ENCODE peak calls at places on chromosomes 1 and 21, in five cellular contexts. T is HepG2, N is HCT116, A is SK-N-SH, Y is GM12878. O is an unnamed sample.
A peak's percentile ranks its signal among the peaks of the same experiment; 100 is the strongest.

GRCh38 chr1:97500696-97501297 is 420.0 kb downstream of the DPYD start:
- DNase-seq in T (no peak), N (no peak), A (no peak), Y (no peak), O (no peak)

GRCh38 chr1:197224160-197224559 is 43.9 kb upstream of the CRB1 start:
- DNase-seq in T (no peak), N (no peak), A (peak; percentile 13), Y (no peak), O (no peak)

GRCh38 chr1:65230741-65231439 is 78.5 kb upstream of the DNAJC6 start:
- DNase-seq in T (no peak), N (no peak), A (no peak), Y (no peak), O (no peak)

GRCh38 chr1:70616946-70617345 is 205.9 kb downstream of the CTH start:
- DNase-seq in T (no peak), N (no peak), A (no peak), Y (no peak), O (no peak)

GRCh38 chr1:228181105-228181504 is 15.5 kb downstream of the IBA57 start:
- DNase-seq in T (no peak), N (no peak), A (no peak), Y (no peak), O (no peak)

GRCh38 chr1:59013276-59013927 is 229.6 kb upstream of the JUN start:
- DNase-seq in T (no peak), N (no peak), A (no peak), Y (no peak), O (no peak)

GRCh38 chr1:2271134-2271785 is 43.1 kb downstream of the SKI start:
- DNase-seq in T (no peak), N (no peak), A (no peak), Y (no peak), O (no peak)

GRCh38 chr1:211951856-211952255 is 83.5 kb downstream of the INTS7 start:
- DNase-seq in T (peak; percentile 43), N (peak; percentile 28), A (no peak), Y (no peak), O (peak; percentile 81)

GRCh38 chr1:188668083-188668482 is 1809.6 kb downstream of the BRINP3 start:
- DNase-seq in T (peak; percentile 1), N (peak; percentile 22), A (no peak), Y (no peak), O (no peak)

GRCh38 chr1:93579891-93580290 is 101.7 kb downstream of the BCAR3 start:
- DNase-seq in T (peak; percentile 64), N (no peak), A (no peak), Y (no peak), O (no peak)

GRCh38 chr1:110113551-110113950 is 1.3 kb downstream of the UBL4B start:
- DNase-seq in T (no peak), N (no peak), A (no peak), Y (no peak), O (no peak)

GRCh38 chr21:34877485-34878128 is 171.5 kb downstream of the RUNX1 start:
- DNase-seq in T (no peak), N (no peak), A (no peak), Y (no peak), O (no peak)

GRCh38 chr1:63322248-63322943 is at the start of gene FOXD3:
- DNase-seq in T (no peak), N (peak; percentile 27), A (peak; percentile 76), Y (no peak), O (no peak)

GRCh38 chr21:25790122-25790951 is 55.6 kb downstream of the GABPA start:
- DNase-seq in T (peak; percentile 19), N (peak; percentile 34), A (peak; percentile 52), Y (no peak), O (peak; percentile 38)

GRCh38 chr1:45299981-45300668 is 26.6 kb upstream of the HPDL start:
- DNase-seq in T (peak; percentile 80), N (peak; percentile 51), A (peak; percentile 66), Y (no peak), O (peak; percentile 65)
- TF ChIP-seq REST in T (no peak), N (no peak), A (no peak), Y (no peak), O (no peak)

GRCh38 chr1:54374766-54375165 is 31.4 kb downstream of the SSBP3 start:
- DNase-seq in T (no peak), N (no peak), A (no peak), Y (no peak), O (no peak)

GRCh38 chr1:54376085-54377039 is 29.8 kb downstream of the SSBP3 start:
- DNase-seq in T (peak; percentile 22), N (peak; percentile 13), A (no peak), Y (peak; percentile 84), O (no peak)

GRCh38 chr1:54377040-54377691 is 29.0 kb downstream of the SSBP3 start:
- DNase-seq in T (no peak), N (no peak), A (no peak), Y (no peak), O (no peak)

GRCh38 chr1:54372978-54373377 is 33.2 kb downstream of the SSBP3 start:
- DNase-seq in T (no peak), N (no peak), A (no peak), Y (peak; percentile 55), O (no peak)

DNA sequence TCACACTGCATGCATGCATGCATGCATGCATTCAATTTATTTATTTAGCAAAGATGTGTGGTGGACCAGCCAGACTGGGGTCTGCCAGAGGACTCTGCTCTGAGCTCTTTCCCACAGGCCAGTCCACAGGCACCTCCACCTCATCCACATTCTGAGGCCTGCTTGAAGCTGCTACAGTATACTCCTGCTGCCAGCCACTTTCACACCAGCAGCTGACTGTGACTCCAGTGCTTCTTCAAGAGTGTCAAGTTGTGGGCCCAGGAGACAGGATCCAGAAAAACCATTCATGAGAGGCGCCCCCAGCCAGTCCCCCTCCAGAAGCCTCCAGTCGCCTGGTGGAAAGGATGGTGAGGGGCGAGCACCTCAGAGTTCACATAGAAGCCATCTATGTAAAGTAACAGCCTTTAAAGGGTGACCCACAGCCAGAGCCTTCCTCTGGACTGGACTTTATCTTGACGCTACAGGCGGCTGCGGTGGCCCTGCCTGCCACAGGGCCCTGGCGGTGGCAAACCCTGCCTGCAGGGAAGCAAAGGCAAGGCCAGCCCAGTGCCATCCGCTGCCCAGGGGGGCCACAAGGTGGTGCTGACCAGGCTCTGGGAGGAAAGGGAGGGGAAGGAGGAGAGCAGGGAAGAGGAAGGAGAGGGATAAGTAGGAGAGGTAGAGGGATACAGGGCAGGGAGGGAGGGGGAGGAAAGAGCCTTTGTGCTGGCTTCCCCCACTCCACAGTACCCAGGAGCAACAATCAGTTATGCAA is 30.7 kb downstream of the SSBP3 start:
- DNase-seq in T (no peak), N (no peak), A (peak; percentile 80), Y (no peak), O (no peak)
- TF ChIP-seq CTCF in T (peak; percentile 16), N (no peak), A (peak; percentile 20), Y (no peak), O (no peak)

DNA sequence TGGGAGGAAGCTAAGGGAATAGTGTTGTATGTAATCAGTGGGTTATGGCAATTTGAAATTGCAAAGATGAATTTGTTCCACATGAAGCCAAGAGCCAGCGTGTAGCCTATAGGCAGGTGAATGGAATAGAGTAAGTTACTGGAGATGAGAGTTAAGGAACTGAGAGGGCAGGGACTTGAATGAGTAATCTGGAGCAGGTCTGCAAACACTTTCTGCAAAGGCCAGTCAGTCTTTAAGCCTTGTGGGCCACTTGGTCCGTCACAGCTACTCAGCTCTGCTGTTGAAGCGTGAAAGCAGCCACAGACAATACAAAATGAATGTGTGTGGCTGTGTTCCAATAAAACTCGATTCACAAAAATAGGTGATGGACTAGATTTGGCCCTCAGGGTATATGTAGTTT is 29.2 kb downstream of the SZT2 start:
- DNase-seq in T (no peak), N (no peak), A (no peak), Y (peak; percentile 26), O (no peak)
- TF ChIP-seq SIN3A in T (no peak), N (no peak), A (no peak), Y (no peak), O (no peak)

GRCh38 chr1:52423771-52424170 is 19.4 kb downstream of the PRPF38A start:
- DNase-seq in T (no peak), N (no peak), A (no peak), Y (no peak), O (no peak)
- TF ChIP-seq REST in T (no peak), N (no peak), A (no peak), Y (no peak), O (no peak)

GRCh38 chr1:152623203-152623844 is 421 bp upstream of the LCE3A start:
- DNase-seq in T (peak; percentile 9), N (no peak), A (peak; percentile 37), Y (no peak), O (no peak)
- TF ChIP-seq CTCF in T (peak; percentile 48), N (peak; percentile 8), A (peak; percentile 36), Y (peak; percentile 52), O (peak; percentile 59)

GRCh38 chr1:153402226-153402625 is 11.4 kb upstream of the S100A8 start:
- DNase-seq in T (no peak), N (no peak), A (no peak), Y (no peak), O (no peak)
- TF ChIP-seq SIN3A in T (no peak), N (no peak), A (no peak), Y (no peak), O (no peak)

GRCh38 chr1:19120070-19120469 is 90.0 kb downstream of the UBR4 start:
- DNase-seq in T (no peak), N (no peak), A (no peak), Y (no peak), O (no peak)

GRCh38 chr1:19121192-19121591 is 88.9 kb downstream of the UBR4 start:
- DNase-seq in T (no peak), N (no peak), A (no peak), Y (no peak), O (no peak)

GRCh38 chr1:19124273-19124672 is 85.8 kb downstream of the UBR4 start:
- DNase-seq in T (no peak), N (no peak), A (no peak), Y (no peak), O (no peak)

GRCh38 chr1:19122668-19123067 is 87.4 kb downstream of the UBR4 start:
- DNase-seq in T (no peak), N (no peak), A (no peak), Y (no peak), O (no peak)

DNA sequence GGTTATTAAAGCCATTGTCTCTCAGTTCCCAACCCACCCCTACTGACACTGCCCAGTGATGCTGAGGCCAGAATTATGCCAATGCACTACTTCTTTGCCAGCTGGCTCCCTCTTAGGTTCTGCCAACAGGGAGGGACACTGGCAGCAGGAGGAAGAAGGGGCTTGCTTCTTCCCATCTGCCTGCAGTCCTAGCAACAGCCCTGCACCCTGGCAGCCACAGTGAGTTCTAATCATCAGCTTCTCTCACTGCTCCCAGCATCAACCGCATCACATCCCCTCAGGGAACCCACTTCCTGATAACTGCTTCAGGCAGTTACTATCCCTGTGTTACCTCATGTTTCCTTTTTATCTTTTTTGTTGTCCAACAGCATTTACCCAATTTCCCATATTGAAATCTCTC is 86.2 kb downstream of the UBR4 start:
- DNase-seq in T (no peak), N (no peak), A (no peak), Y (no peak), O (no peak)
- TF ChIP-seq REST in T (no peak), N (no peak), A (no peak), Y (no peak), O (no peak)

DNA sequence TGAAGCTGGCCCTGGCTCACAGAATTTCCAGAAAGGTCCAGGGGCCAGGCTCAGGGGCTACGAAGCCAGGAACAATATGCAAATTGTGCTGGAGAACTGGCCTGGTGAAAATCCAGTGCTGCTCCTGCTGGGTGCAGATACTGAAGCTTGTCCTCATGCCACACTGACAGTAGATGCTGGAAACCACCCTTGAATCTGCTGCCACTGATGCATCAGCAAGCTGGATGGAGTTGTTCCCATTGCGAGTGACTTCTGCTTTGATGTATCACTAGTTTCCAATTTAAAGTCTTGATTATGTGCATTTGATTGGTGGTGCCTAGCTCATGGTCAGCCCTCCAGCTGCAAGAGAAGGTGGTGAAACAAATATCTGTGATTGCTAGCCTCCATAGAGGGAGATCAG is 11.0 kb upstream of the KIAA0040 start:
- DNase-seq in T (no peak), N (no peak), A (no peak), Y (no peak), O (no peak)
- TF ChIP-seq CTCF in T (no peak), N (no peak), A (no peak), Y (no peak), O (no peak)

O was measured in Panc1.